ENCODE peak calls at places on chromosome 18, in seven cellular contexts. Y is NCI-H1105, O is AG04449, W is occipital lobe, U is upper lobe of right lung, M is HS-5, P is NCI-H2081. F is an unnamed sample.

GRCh38 chr18:3596324-3597158 is 146.6 kb downstream of the TGIF1 start:
- DNase-seq in Y (no peak), O (no peak), W (peak; percentile 10), U (peak; percentile 72), M (no peak), P (no peak), F (peak; percentile 66)

GRCh38 chr18:11324510-11324909 is 175.1 kb upstream of the PIEZO2 start:
- DNase-seq in Y (no peak), O (no peak), W (no peak), U (no peak), M (no peak), P (no peak), F (no peak)

GRCh38 chr18:35524236-35524635 is 26.5 kb upstream of the INO80C start:
- DNase-seq in Y (no peak), O (no peak), W (no peak), U (no peak), M (no peak), P (no peak), F (no peak)

GRCh38 chr18:25335062-25335461 is 16.9 kb downstream of the ZNF521 start:
- DNase-seq in Y (no peak), O (no peak), W (no peak), U (no peak), M (no peak), P (no peak), F (no peak)

GRCh38 chr18:36284671-36285295 is 12.7 kb upstream of the FHOD3 start:
- DNase-seq in Y (peak; percentile 67), O (no peak), W (no peak), U (no peak), M (no peak), P (peak; percentile 60), F (no peak)

GRCh38 chr18:22822024-22822423 is 111.1 kb upstream of the RBBP8 start:
- DNase-seq in Y (no peak), O (no peak), W (no peak), U (no peak), M (peak; percentile 55), P (no peak), F (no peak)

GRCh38 chr18:49247786-49248185 is 212.7 kb downstream of the DYM start:
- DNase-seq in Y (no peak), O (no peak), W (no peak), U (no peak), M (no peak), P (no peak), F (no peak)

GRCh38 chr18:48829443-48830149 is 121.2 kb downstream of the SMAD7 start:
- DNase-seq in Y (no peak), O (no peak), W (no peak), U (peak; percentile 42), M (no peak), P (no peak), F (peak; percentile 18)

GRCh38 chr18:12038082-12038660 is 55.5 kb upstream of the ANKRD62 start:
- DNase-seq in Y (no peak), O (no peak), W (no peak), U (no peak), M (no peak), P (no peak), F (no peak)

GRCh38 chr18:70280007-70280925 is 8.6 kb upstream of the SOCS6 start:
- DNase-seq in Y (no peak), O (no peak), W (no peak), U (no peak), M (peak; percentile 39), P (no peak), F (no peak)

GRCh38 chr18:27843783-27844415 is 333.0 kb downstream of the CDH2 start:
- DNase-seq in Y (no peak), O (no peak), W (no peak), U (no peak), M (peak; percentile 87), P (no peak), F (no peak)

GRCh38 chr18:35106845-35107148 is 65.6 kb downstream of the MAPRE2 start:
- DNase-seq in Y (no peak), O (no peak), W (no peak), U (no peak), M (no peak), P (no peak), F (no peak)

GRCh38 chr18:56294484-56295183 is 343.8 kb downstream of the TXNL1 start:
- DNase-seq in Y (no peak), O (no peak), W (no peak), U (no peak), M (no peak), P (no peak), F (no peak)

GRCh38 chr18:56175309-56175708 is 463.1 kb downstream of the TXNL1 start:
- DNase-seq in Y (no peak), O (no peak), W (no peak), U (no peak), M (no peak), P (no peak), F (no peak)

GRCh38 chr18:76445275-76445674 is 49.8 kb downstream of the ZNF516 start:
- DNase-seq in Y (no peak), O (peak; percentile 67), W (no peak), U (no peak), M (peak; percentile 65), P (no peak), F (no peak)

GRCh38 chr18:61285777-61286176 is 47.5 kb upstream of the CDH20 start:
- DNase-seq in Y (no peak), O (no peak), W (no peak), U (no peak), M (no peak), P (no peak), F (no peak)

GRCh38 chr18:79949571-79950439 is 1.6 kb downstream of the SLC66A2 start:
- DNase-seq in Y (no peak), O (no peak), W (no peak), U (no peak), M (no peak), P (no peak), F (peak; percentile 25)

GRCh38 chr18:72995558-72995957 is 127.8 kb upstream of the NETO1 start:
- DNase-seq in Y (no peak), O (no peak), W (no peak), U (no peak), M (no peak), P (no peak), F (no peak)

GRCh38 chr18:23933407-23933806 is 81.1 kb upstream of the TTC39C start:
- DNase-seq in Y (no peak), O (no peak), W (no peak), U (no peak), M (no peak), P (no peak), F (no peak)

GRCh38 chr18:76958692-76959341 is 136.5 kb downstream of the ZNF236 start:
- DNase-seq in Y (peak; percentile 71), O (no peak), W (no peak), U (no peak), M (no peak), P (peak; percentile 33), F (no peak)

GRCh38 chr18:6056171-6056932 is 161.0 kb upstream of the TMEM200C start:
- DNase-seq in Y (no peak), O (no peak), W (no peak), U (no peak), M (no peak), P (no peak), F (no peak)

GRCh38 chr18:77374106-77374505 is 124.5 kb downstream of the GALR1 start:
- DNase-seq in Y (no peak), O (no peak), W (no peak), U (no peak), M (no peak), P (peak; percentile 8), F (no peak)

GRCh38 chr18:57998461-57998860 is 45.6 kb upstream of the NEDD4L start:
- DNase-seq in Y (no peak), O (no peak), W (no peak), U (no peak), M (peak; percentile 15), P (no peak), F (no peak)

GRCh38 chr18:79574938-79575525 is 104.6 kb upstream of the CTDP1 start:
- DNase-seq in Y (no peak), O (no peak), W (no peak), U (peak; percentile 51), M (no peak), P (no peak), F (no peak)

GRCh38 chr18:38587571-38587970 is 1022.0 kb upstream of the CELF4 start:
- DNase-seq in Y (no peak), O (no peak), W (no peak), U (no peak), M (no peak), P (no peak), F (no peak)

GRCh38 chr18:12098389-12098788 is 4.7 kb downstream of the ANKRD62 start:
- DNase-seq in Y (no peak), O (no peak), W (no peak), U (no peak), M (no peak), P (no peak), F (no peak)

GRCh38 chr18:8188196-8188595 is 421.0 kb upstream of the RAB12 start:
- DNase-seq in Y (no peak), O (peak; percentile 64), W (no peak), U (no peak), M (peak; percentile 28), P (no peak), F (no peak)

GRCh38 chr18:45168883-45169585 is 446.2 kb upstream of the SLC14A2 start:
- DNase-seq in Y (no peak), O (no peak), W (no peak), U (no peak), M (peak; percentile 25), P (no peak), F (no peak)

GRCh38 chr18:68623342-68623741 is 91.6 kb downstream of the TMX3 start:
- DNase-seq in Y (peak; percentile 48), O (peak; percentile 29), W (peak; percentile 14), U (no peak), M (peak; percentile 20), P (peak; percentile 43), F (no peak)

GRCh38 chr18:23135679-23136325 is 517 bp downstream of the CABLES1 start:
- DNase-seq in Y (no peak), O (no peak), W (no peak), U (peak; percentile 77), M (no peak), P (no peak), F (no peak)

GRCh38 chr18:79975043-79975442 is 10.6 kb downstream of the HSBP1L1 start:
- DNase-seq in Y (no peak), O (no peak), W (no peak), U (no peak), M (no peak), P (no peak), F (no peak)

GRCh38 chr18:62672600-62672999 is 42.7 kb upstream of the PHLPP1 start:
- DNase-seq in Y (no peak), O (no peak), W (no peak), U (no peak), M (no peak), P (no peak), F (no peak)

GRCh38 chr18:42425025-42425424 is 470.0 kb downstream of the PIK3C3 start:
- DNase-seq in Y (no peak), O (no peak), W (no peak), U (no peak), M (no peak), P (no peak), F (no peak)

GRCh38 chr18:23658296-23658695 is 4.4 kb downstream of the ANKRD29 start:
- DNase-seq in Y (no peak), O (no peak), W (no peak), U (no peak), M (no peak), P (no peak), F (no peak)

GRCh38 chr18:13136056-13136688 is 82.4 kb upstream of the LDLRAD4 start:
- DNase-seq in Y (peak; percentile 26), O (no peak), W (no peak), U (no peak), M (no peak), P (no peak), F (no peak)

GRCh38 chr18:24968233-24968775 is 383.7 kb downstream of the ZNF521 start:
- DNase-seq in Y (no peak), O (peak; percentile 37), W (no peak), U (no peak), M (peak; percentile 56), P (no peak), F (no peak)

GRCh38 chr18:30500240-30500945 is 542.1 kb downstream of the DSC3 start:
- DNase-seq in Y (no peak), O (no peak), W (no peak), U (no peak), M (no peak), P (no peak), F (no peak)